ENCODE peak calls at places on chromosomes 13 and 19, in seven cellular contexts. F is tibial nerve, B is Peyer's patch, S is right lobe of liver, M is stomach, Q is transverse colon, J is esophagus muscularis mucosa. R is an unnamed sample. For H3K4me1, the result is how much of the 10 kb centered on the place peaks cover.

GRCh38 chr13:34502011-34502410 is 440.1 kb upstream of the NBEA start:
- DNase-seq in F (no peak), B (no peak), S (no peak), M (no peak), Q (no peak), J (no peak), R (no peak)

GRCh38 chr13:26037302-26037701 is 14.5 kb downstream of the SHISA2 start:
- DNase-seq in F (no peak), B (no peak), S (no peak), M (no peak), Q (no peak), J (no peak), R (no peak)

GRCh38 chr19:6402058-6402457 is 9.1 kb upstream of the GTF2F1 start:
- DNase-seq in F (no peak), B (no peak), S (no peak), M (no peak), Q (no peak), J (no peak), R (no peak)

GRCh38 chr13:70960841-70961443 is 852.7 kb upstream of the KLHL1 start:
- DNase-seq in F (no peak), B (no peak), S (no peak), M (no peak), Q (no peak), J (no peak), R (no peak)

GRCh38 chr19:36041831-36042230 is 9.2 kb upstream of the CLIP3 start:
- DNase-seq in F (no peak), B (no peak), S (no peak), M (no peak), Q (no peak), J (no peak), R (peak)

GRCh38 chr19:44666852-44667251 is 4.4 kb upstream of the CEACAM19 start:
- DNase-seq in F (no peak), B (no peak), S (no peak), M (no peak), Q (no peak), J (no peak), R (no peak)

GRCh38 chr19:54191671-54192453 is 754 bp downstream of the TSEN34 start:
- DNase-seq in F (no peak), B (no peak), S (no peak), M (no peak), Q (no peak), J (no peak), R (no peak)

GRCh38 chr19:17109962-17110598 is 34.5 kb downstream of the MYO9B start:
- DNase-seq in F (peak), B (no peak), S (peak), M (peak), Q (peak), J (no peak), R (peak)

GRCh38 chr19:13633109-13633508 is 126.8 kb upstream of the CACNA1A start:
- DNase-seq in F (no peak), B (peak), S (no peak), M (peak), Q (peak), J (no peak), R (no peak)

GRCh38 chr19:20038358-20039202 is 725 bp downstream of the ZNF682 start:
- DNase-seq in F (no peak), B (no peak), S (no peak), M (no peak), Q (no peak), J (no peak), R (no peak)

GRCh38 chr19:33406521-33407139 is 33.1 kb downstream of the CEBPG start:
- DNase-seq in F (peak), B (peak), S (peak), M (peak), Q (peak), J (peak), R (peak)

GRCh38 chr19:14519860-14520407 is 1.7 kb upstream of the DNAJB1 start:
- DNase-seq in F (no peak), B (no peak), S (peak), M (peak), Q (no peak), J (no peak), R (no peak)

GRCh38 chr19:32945260-32945659 is 26.5 kb downstream of the CEP89 start:
- DNase-seq in F (no peak), B (no peak), S (no peak), M (no peak), Q (no peak), J (no peak), R (no peak)

GRCh38 chr13:31968473-31968872 is 63.1 kb upstream of the FRY start:
- DNase-seq in F (no peak), B (no peak), S (no peak), M (peak), Q (peak), J (no peak), R (peak)

GRCh38 chr13:34044660-34045080 is 226.7 kb downstream of the RFC3 start:
- DNase-seq in F (no peak), B (no peak), S (no peak), M (no peak), Q (no peak), J (no peak), R (no peak)

GRCh38 chr19:21468791-21469190 is 36.6 kb upstream of the ZNF429 start:
- DNase-seq in F (no peak), B (no peak), S (no peak), M (no peak), Q (no peak), J (no peak), R (no peak)

GRCh38 chr19:41225238-41226052 is 6.4 kb downstream of the AXL start:
- DNase-seq in F (peak), B (no peak), S (no peak), M (peak), Q (peak), J (peak), R (peak)

GRCh38 chr13:80802946-80803345 is 462.0 kb upstream of the SPRY2 start:
- DNase-seq in F (no peak), B (no peak), S (no peak), M (no peak), Q (no peak), J (no peak), R (no peak)

GRCh38 chr13:21033866-21034601 is 27.4 kb downstream of the LATS2 start:
- DNase-seq in F (no peak), B (no peak), S (no peak), M (peak), Q (no peak), J (no peak), R (peak)

GRCh38 chr19:17751103-17751911 is at the start of gene FCHO1:
- DNase-seq in F (no peak), B (peak), S (no peak), M (peak), Q (peak), J (no peak), R (peak)

GRCh38 chr19:14116918-14117578 is 514 bp downstream of the PRKACA start:
- DNase-seq in F (no peak), B (peak), S (no peak), M (no peak), Q (no peak), J (no peak), R (peak)

GRCh38 chr19:52335768-52336116 is 301 bp upstream of the ZNF610 start:
- DNase-seq in F (no peak), B (no peak), S (no peak), M (no peak), Q (no peak), J (no peak), R (no peak)
- H3K4me3 ChIP-seq in F (peak), B (peak), S (peak), M (peak), Q (peak), J (peak), R (peak)

GRCh38 chr13:29493796-29494195 is 101.7 kb downstream of the SLC7A1 start:
- DNase-seq in F (no peak), B (no peak), S (no peak), M (no peak), Q (no peak), J (no peak), R (no peak)
- H3K4me1 ChIP-seq in F (under half), B (under half), S (under half), M (under half), Q (under half), J (under half), R (under half)

GRCh38 chr13:97226013-97226412 is 3.9 kb downstream of the MBNL2 start:
- DNase-seq in F (no peak), B (no peak), S (no peak), M (no peak), Q (no peak), J (no peak), R (peak)

GRCh38 chr13:97223711-97224461 is 1.8 kb downstream of the MBNL2 start:
- DNase-seq in F (no peak), B (peak), S (peak), M (peak), Q (peak), J (no peak), R (peak)

GRCh38 chr13:97222934-97223710 is 989 bp downstream of the MBNL2 start:
- DNase-seq in F (no peak), B (no peak), S (no peak), M (no peak), Q (no peak), J (no peak), R (no peak)

GRCh38 chr13:97225533-97225932 is 3.4 kb downstream of the MBNL2 start:
- DNase-seq in F (no peak), B (no peak), S (no peak), M (no peak), Q (no peak), J (no peak), R (no peak)

GRCh38 chr13:97224544-97225324 is 2.6 kb downstream of the MBNL2 start:
- DNase-seq in F (no peak), B (no peak), S (peak), M (peak), Q (peak), J (no peak), R (peak)
- TF ChIP-seq POLR2A in F (no peak), B (no peak), S (peak), M (no peak), Q (peak), J (no peak), R (no peak)

DNA sequence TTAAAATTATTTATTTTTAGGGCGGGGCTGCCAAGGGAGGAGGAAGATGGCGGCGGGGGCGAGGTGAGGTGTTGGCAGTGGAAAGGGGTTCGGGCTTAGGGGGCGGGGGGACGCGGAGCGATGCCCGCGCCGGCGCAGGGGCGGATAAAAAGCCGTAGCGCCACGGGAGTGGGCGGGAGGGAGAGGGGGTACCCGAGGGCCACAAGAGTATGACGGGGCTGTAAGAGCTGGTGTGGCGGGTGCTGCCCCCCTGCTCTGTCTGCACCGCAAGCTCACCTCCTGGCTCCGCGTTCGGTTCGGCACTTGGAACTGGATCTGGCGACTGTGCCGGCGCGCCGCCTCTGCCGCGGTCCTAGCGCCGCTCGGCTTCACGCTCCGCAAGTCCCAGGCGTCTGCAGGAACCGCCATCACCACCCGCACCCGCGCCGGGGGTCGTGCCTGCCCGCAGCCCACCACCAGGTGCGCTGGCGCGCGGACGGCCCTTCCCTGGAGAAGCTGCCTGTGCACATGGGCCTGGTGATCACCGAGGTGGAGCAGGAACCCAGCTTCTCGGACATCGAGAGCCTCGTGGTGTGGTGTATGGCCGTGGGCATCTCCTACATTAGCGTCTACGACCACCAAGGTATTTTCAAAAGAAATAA is 265.2 kb upstream of the SGCG start:
- DNase-seq in F (no peak), B (no peak), S (peak), M (peak), Q (peak), J (no peak), R (peak)
- H3K4me3 ChIP-seq in F (peak), B (peak), S (peak), M (peak), Q (peak), J (peak), R (peak)

GRCh38 chr13:113367020-113367560 is 3.2 kb upstream of the GRTP1 start:
- DNase-seq in F (no peak), B (no peak), S (no peak), M (peak), Q (no peak), J (no peak), R (no peak)
- H3K4me1 ChIP-seq in F (under half), B (under half), S (under half), M (under half), Q (under half), J (under half), R (under half)

GRCh38 chr19:39532233-39533002 is at the start of gene EID2B:
- DNase-seq in F (peak), B (peak), S (peak), M (peak), Q (peak), J (peak), R (peak)
- TF ChIP-seq POLR2A in F (peak), B (peak), S (peak), M (no peak), Q (peak), J (no peak), R (peak)

R was measured in thyroid gland.